ENCODE peak calls at places on chromosome 1, in six cellular contexts. X is GM12891; V is hepatocyte; O is activated CD8-positive, alpha-beta memory T cell treated with anti-CD3 and anti-CD28 coated beads, Interleukin-2, amount 10 ng/mL, durations not matched to agents 7 days and 5 days; S is myocyte; D is left lobe of liver. M is an unnamed sample.

GRCh38 chr1:156822680-156823079 is 6.0 kb upstream of the SH2D2A start:
- DNase-seq in X (no peak), V (no peak), O (no peak), S (no peak), D (no peak), M (no peak)

GRCh38 chr1:22280526-22280925 is 137.6 kb upstream of the WNT4 start:
- DNase-seq in X (no peak), V (no peak), O (no peak), S (no peak), D (no peak), M (no peak)

GRCh38 chr1:48492392-48492791 is 20.4 kb upstream of the SPATA6 start:
- DNase-seq in X (no peak), V (no peak), O (no peak), S (peak; percentile 37), D (no peak), M (peak; percentile 18)

GRCh38 chr1:65435987-65436386 is 15.5 kb downstream of the LEPR start:
- DNase-seq in X (no peak), V (no peak), O (no peak), S (peak; percentile 74), D (no peak), M (peak; percentile 45)

GRCh38 chr1:214990619-214991018 is 91.9 kb upstream of the KCNK2 start:
- DNase-seq in X (no peak), V (no peak), O (no peak), S (peak; percentile 62), D (no peak), M (peak; percentile 90)

GRCh38 chr1:219924348-219924747 is 4.0 kb downstream of the SLC30A10 start:
- DNase-seq in X (no peak), V (peak; percentile 42), O (no peak), S (no peak), D (no peak), M (no peak)

GRCh38 chr1:59026472-59026948 is 242.7 kb upstream of the JUN start:
- DNase-seq in X (no peak), V (no peak), O (no peak), S (peak; percentile 30), D (no peak), M (peak; percentile 51)

GRCh38 chr1:21946836-21947587 is 9.9 kb upstream of the HSPG2 start:
- DNase-seq in X (no peak), V (no peak), O (no peak), S (no peak), D (no peak), M (no peak)

GRCh38 chr1:178486100-178487069 is 10.4 kb downstream of the CLEC20A start:
- DNase-seq in X (no peak), V (no peak), O (no peak), S (no peak), D (peak; percentile 42), M (no peak)

GRCh38 chr1:1411626-1412025 is 4.5 kb upstream of the MRPL20 start:
- DNase-seq in X (no peak), V (no peak), O (no peak), S (no peak), D (no peak), M (no peak)

GRCh38 chr1:63691672-63692425 is 82.0 kb upstream of the ROR1 start:
- DNase-seq in X (peak; percentile 25), V (peak; percentile 90), O (peak; percentile 43), S (peak; percentile 88), D (no peak), M (peak; percentile 86)

GRCh38 chr1:155294520-155295182 is 6.6 kb downstream of the PKLR start:
- DNase-seq in X (no peak), V (no peak), O (no peak), S (no peak), D (no peak), M (no peak)

GRCh38 chr1:246415028-246415427 is 92.1 kb downstream of the SMYD3 start:
- DNase-seq in X (no peak), V (no peak), O (no peak), S (no peak), D (no peak), M (no peak)

M was measured in LHCN-M2.